ENCODE peak calls at places on chromosomes 4 and X, in five cellular contexts. K is neural progenitor cell, M is IMR-90, C is H9, X is astrocyte. Q is an unnamed sample.

GRCh38 chrX:154022716-154023115 is 3.0 kb upstream of the IRAK1 start:
- DNase-seq in X (no peak), M (no peak), C (no peak), K (no peak), Q (no peak)

GRCh38 chr4:186514271-186514950 is 41.0 kb downstream of the MTNR1A start:
- DNase-seq in M (peak), X (no peak), K (no peak), C (no peak), Q (no peak)

GRCh38 chr4:152534541-152535231 is 1.2 kb downstream of the FBXW7 start:
- DNase-seq in X (peak), M (no peak), C (peak), K (peak), Q (peak)

GRCh38 chr4:26110493-26110892 is 196.5 kb downstream of the SMIM20 start:
- DNase-seq in X (no peak), M (no peak), K (no peak), C (no peak), Q (no peak)

GRCh38 chr4:176818531-176818930 is 25.8 kb upstream of the VEGFC start:
- DNase-seq in X (no peak), M (peak), C (no peak), K (no peak), Q (peak)

GRCh38 chrX:130413415-130413814 is 11.6 kb downstream of the RBMX2 start:
- DNase-seq in C (no peak), X (no peak), K (no peak), M (no peak), Q (no peak)

GRCh38 chr4:151114986-151115385 is 15.6 kb downstream of the RPS3A start:
- DNase-seq in M (peak), C (no peak), K (no peak), X (peak), Q (peak)

GRCh38 chrX:119726900-119727555 is 31.4 kb upstream of the SOWAHD start:
- DNase-seq in X (no peak), K (no peak), C (no peak), M (no peak), Q (no peak)

GRCh38 chr4:1910643-1911042 is 39.5 kb downstream of the NSD2 start:
- DNase-seq in M (peak), K (peak), C (peak), X (peak), Q (peak)

GRCh38 chr4:48913346-48913745 is 6.8 kb upstream of the OCIAD2 start:
- DNase-seq in M (peak), K (no peak), C (no peak), X (peak), Q (peak)

GRCh38 chr4:24980064-24980690 is 50.6 kb downstream of the LGI2 start:
- DNase-seq in C (peak), K (peak), X (peak), M (peak), Q (peak)

GRCh38 chrX:148771440-148771839 is 271.0 kb downstream of the AFF2 start:
- DNase-seq in K (no peak), X (no peak), M (no peak), C (no peak), Q (no peak)

GRCh38 chr4:104901438-104901837 is 245.2 kb upstream of the TET2 start:
- DNase-seq in M (no peak), K (peak), X (peak), C (peak), Q (peak)

GRCh38 chr4:184269879-184270430 is 52.3 kb upstream of the ENPP6 start:
- DNase-seq in K (no peak), X (no peak), C (peak), M (no peak), Q (no peak)

GRCh38 chrX:44431206-44431605 is 87.7 kb upstream of the EFHC2 start:
- DNase-seq in C (no peak), K (no peak), M (peak), X (peak), Q (peak)

GRCh38 chr4:24794916-24795665 is at the start of gene SOD3:
- DNase-seq in K (peak), C (peak), M (peak), X (peak), Q (peak)

GRCh38 chr4:145034727-145035211 is 63.2 kb downstream of the ANAPC10 start:
- DNase-seq in C (no peak), K (no peak), X (peak), M (peak), Q (peak)

GRCh38 chr4:45939056-45939455 is 184.8 kb downstream of the GABRG1 start:
- DNase-seq in C (no peak), K (no peak), M (no peak), X (no peak), Q (no peak)

GRCh38 chrX:155070038-155070437 is 898 bp downstream of the CMC4 start:
- DNase-seq in M (no peak), C (no peak), K (peak), X (no peak), Q (no peak)

GRCh38 chr4:2362286-2363055 is 56.0 kb downstream of the ZFYVE28 start:
- DNase-seq in X (no peak), M (no peak), K (no peak), C (no peak), Q (no peak)

GRCh38 chr4:85474818-85475630 is at the start of gene ARHGAP24:
- DNase-seq in C (peak), X (peak), M (peak), K (peak), Q (peak)

GRCh38 chr4:167802463-167803212 is 289.7 kb upstream of the ANXA10 start:
- DNase-seq in X (no peak), C (no peak), M (no peak), K (no peak), Q (no peak)

GRCh38 chr4:152094851-152095700 is 334.3 kb upstream of the GATB start:
- DNase-seq in M (peak), K (no peak), C (no peak), X (peak), Q (peak)

GRCh38 chr4:89434364-89434988 is 126.9 kb upstream of the GPRIN3 start:
- DNase-seq in M (peak), C (no peak), X (peak), K (peak), Q (peak)

GRCh38 chr4:108030332-108030731 is 40.6 kb downstream of the HADH start:
- DNase-seq in X (peak), K (peak), C (peak), M (peak), Q (peak)

GRCh38 chr4:83019794-83020497 is 9.3 kb upstream of the LIN54 start:
- DNase-seq in M (no peak), K (no peak), X (no peak), C (no peak), Q (no peak)

GRCh38 chr4:124433044-124433443 is 279.5 kb downstream of the ANKRD50 start:
- DNase-seq in C (no peak), K (no peak), X (no peak), M (no peak), Q (no peak)

GRCh38 chr4:153758688-153759406 is 977 bp downstream of the RNF175 start:
- DNase-seq in K (no peak), M (no peak), C (no peak), X (no peak), Q (no peak)

GRCh38 chrX:10108288-10108687 is 48.5 kb upstream of the CLCN4 start:
- DNase-seq in X (no peak), C (no peak), M (no peak), K (no peak), Q (no peak)

GRCh38 chr4:140308366-140309123 is 64.9 kb upstream of the SCOC start:
- DNase-seq in K (no peak), X (peak), C (no peak), M (peak), Q (peak)

GRCh38 chr4:82721819-82722423 is 76.7 kb downstream of the SCD5 start:
- DNase-seq in C (no peak), K (peak), X (peak), M (peak), Q (peak)

GRCh38 chrX:22800806-22801205 is 199.0 kb upstream of the DDX53 start:
- DNase-seq in M (no peak), K (no peak), X (peak), C (no peak), Q (peak)

GRCh38 chrX:10773318-10773717 is 152.9 kb upstream of the MID1 start:
- DNase-seq in M (no peak), K (no peak), C (no peak), X (no peak), Q (no peak)

GRCh38 chrX:20372533-20372932 is 105.8 kb upstream of the RPS6KA3 start:
- DNase-seq in C (no peak), M (no peak), K (no peak), X (peak), Q (peak)

GRCh38 chr4:139300431-139301142 is 718 bp upstream of the NAA15 start:
- DNase-seq in K (peak), X (peak), M (peak), C (no peak), Q (peak)

GRCh38 chr4:61175495-61175894 is 24.6 kb upstream of the ADGRL3 start:
- DNase-seq in C (no peak), K (no peak), X (no peak), M (no peak), Q (no peak)

GRCh38 chr4:57628004-57628403 is 517.8 kb upstream of the IGFBP7 start:
- DNase-seq in M (no peak), K (no peak), X (no peak), C (no peak), Q (no peak)

GRCh38 chr4:27194599-27194998 is 334.0 kb downstream of the STIM2 start:
- DNase-seq in K (no peak), C (no peak), X (no peak), M (no peak), Q (no peak)

GRCh38 chrX:82945332-82945731 is 562.8 kb upstream of the POU3F4 start:
- DNase-seq in C (no peak), X (no peak), K (no peak), M (no peak), Q (no peak)
- TF ChIP-seq CTCF in C (peak), X (no peak), K (no peak), M (no peak), Q (no peak)

GRCh38 chr4:19940861-19941260 is 310.8 kb upstream of the SLIT2 start:
- DNase-seq in C (no peak), M (no peak), K (no peak), X (no peak), Q (no peak)

GRCh38 chr4:19945501-19945900 is 306.2 kb upstream of the SLIT2 start:
- DNase-seq in M (peak), C (no peak), X (no peak), K (no peak), Q (no peak)

GRCh38 chr4:19944251-19944650 is 307.5 kb upstream of the SLIT2 start:
- DNase-seq in X (no peak), C (no peak), K (no peak), M (no peak), Q (no peak)

GRCh38 chr4:19944806-19945205 is 306.9 kb upstream of the SLIT2 start:
- DNase-seq in K (peak), M (no peak), X (no peak), C (no peak), Q (no peak)

GRCh38 chr4:19941434-19941833 is 310.3 kb upstream of the SLIT2 start:
- DNase-seq in K (no peak), X (peak), M (no peak), C (no peak), Q (no peak)
- H2AFZ ChIP-seq in K (no peak), X (no peak), M (no peak), C (no peak), Q (no peak)

GRCh38 chr4:80074059-80074458 is 1.0 kb upstream of the ANTXR2 start:
- DNase-seq in X (no peak), K (no peak), C (no peak), M (no peak), Q (no peak)
- TF ChIP-seq CTCF in X (no peak), K (no peak), C (no peak), M (no peak), Q (no peak)

DNA sequence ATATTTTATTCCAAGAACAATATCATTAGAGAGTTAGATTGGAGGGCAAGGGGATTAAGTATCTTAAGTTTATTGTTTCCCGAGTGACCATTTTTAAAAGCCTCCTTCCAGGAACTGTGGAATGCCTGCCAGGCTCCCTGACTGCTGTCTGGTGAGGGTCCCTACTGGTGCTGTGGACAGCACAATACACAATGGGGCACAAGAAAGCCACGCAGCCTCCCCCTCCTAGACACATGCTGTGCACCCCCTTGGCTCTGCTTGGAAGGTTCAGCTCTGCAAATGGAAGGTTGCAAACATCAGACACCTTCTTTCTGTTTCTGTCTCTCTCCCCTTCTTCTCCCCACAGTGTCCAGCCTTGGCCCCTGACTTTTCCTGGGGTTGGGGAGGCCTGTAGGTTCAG is 153.2 kb downstream of the SHROOM3 start:
- DNase-seq in M (no peak), C (peak), K (peak), X (no peak), Q (no peak)
- H2AFZ ChIP-seq in M (peak), C (no peak), K (no peak), X (no peak), Q (no peak)

GRCh38 chr4:41200486-41201017 is 13.8 kb downstream of the APBB2 start:
- DNase-seq in C (no peak), M (no peak), K (no peak), X (no peak), Q (no peak)
- TF ChIP-seq CTCF in C (no peak), M (no peak), K (no peak), X (no peak), Q (no peak)

DNA sequence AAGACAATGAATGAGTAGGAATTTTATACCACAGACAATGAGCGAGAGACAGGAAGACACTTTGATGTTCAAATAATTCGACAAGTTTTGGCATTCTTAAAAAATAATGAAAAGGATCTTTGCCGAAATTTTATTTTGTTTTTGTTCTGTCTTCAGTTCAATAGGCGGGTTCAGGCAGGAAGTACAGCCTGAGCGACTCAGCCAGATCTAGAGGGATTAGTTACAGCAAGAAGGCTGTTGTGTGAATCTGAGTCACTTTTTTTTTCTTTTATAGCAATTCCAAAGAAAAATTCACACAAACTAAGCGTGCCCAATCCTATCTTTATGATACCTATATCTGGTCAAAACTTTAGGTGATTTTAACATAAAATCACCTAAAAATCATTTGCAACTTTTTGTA is 505.4 kb upstream of the FAM241A start:
- DNase-seq in M (peak), C (no peak), K (peak), X (peak), Q (no peak)
- H2AFZ ChIP-seq in M (no peak), C (no peak), K (no peak), X (no peak), Q (no peak)

GRCh38 chrX:71909956-71910355 is 689 bp upstream of the NHSL2 start:
- DNase-seq in X (no peak), C (peak), K (peak), M (no peak), Q (peak)
- TF ChIP-seq CTCF in X (peak), C (peak), K (peak), M (no peak), Q (peak)

DNA sequence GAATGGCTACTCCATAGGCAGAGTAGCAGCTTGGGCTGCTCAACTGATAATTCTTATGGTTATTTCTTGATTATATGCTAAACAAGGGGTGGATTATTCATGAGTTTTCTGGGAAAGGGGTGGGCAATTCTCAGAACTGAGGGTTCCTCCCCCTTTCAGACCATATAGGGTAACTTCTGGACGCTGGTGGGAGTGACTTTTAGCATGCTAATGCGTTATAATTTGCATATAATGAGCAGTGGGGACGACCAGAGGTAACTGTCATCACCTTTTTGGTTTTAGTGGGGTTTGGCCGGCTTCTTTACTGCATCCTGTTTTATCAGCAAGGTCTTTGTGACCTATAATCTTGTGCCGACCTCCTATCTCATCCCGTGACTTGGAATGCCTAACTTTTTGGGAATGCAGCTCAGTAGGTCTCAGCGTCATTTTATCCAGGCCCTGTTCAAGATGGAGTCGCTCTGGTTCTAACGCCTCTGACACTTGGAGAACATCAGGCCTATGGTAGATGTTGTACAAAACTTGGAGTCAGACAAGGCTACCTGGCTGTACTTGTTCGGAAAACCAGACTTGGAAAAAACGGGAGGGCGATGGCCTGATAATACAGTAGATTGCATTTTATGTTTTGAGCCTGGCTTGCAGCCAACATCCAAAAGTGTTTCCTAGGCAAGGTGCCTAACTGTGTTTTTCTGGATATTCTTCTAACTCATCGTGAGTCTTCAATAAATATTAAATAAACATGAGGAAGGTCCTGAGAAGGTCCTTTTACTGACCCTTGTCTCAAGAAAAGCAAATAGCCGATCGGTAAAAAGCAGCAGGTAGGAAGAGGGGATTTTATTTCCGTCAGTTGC is 1.8 kb upstream of the TMEM164 start:
- DNase-seq in X (no peak), K (no peak), M (no peak), C (no peak), Q (no peak)
- H2AFZ ChIP-seq in X (no peak), K (no peak), M (no peak), C (no peak), Q (no peak)

GRCh38 chr4:8428288-8429097 is 12.0 kb downstream of the ACOX3 start:
- DNase-seq in X (peak), M (peak), C (peak), K (peak), Q (peak)
- TF ChIP-seq CTCF in X (peak), M (peak), C (peak), K (peak), Q (peak)

DNA sequence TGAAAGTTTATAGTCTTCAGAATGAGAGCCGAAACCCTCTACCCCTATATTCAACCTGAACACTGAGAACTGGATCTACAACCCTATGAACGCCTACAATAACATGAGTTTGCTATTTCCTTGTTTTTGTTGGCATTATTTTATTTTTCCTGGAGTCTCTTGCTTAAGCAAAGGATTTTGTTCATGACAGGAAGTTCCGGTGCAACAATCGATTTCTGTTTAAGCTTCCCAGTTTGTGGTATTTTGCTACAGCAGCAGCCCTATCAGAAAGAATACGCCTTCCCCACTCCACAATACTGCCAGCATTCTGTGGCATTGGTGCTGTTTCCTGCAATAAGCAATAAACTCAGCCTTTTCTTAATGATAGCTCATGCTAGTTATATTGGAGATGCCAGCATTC is 60.9 kb downstream of the NPY5R start:
- DNase-seq in C (no peak), K (no peak), X (no peak), M (no peak), Q (no peak)
- H2AFZ ChIP-seq in C (peak), K (peak), X (no peak), M (no peak), Q (no peak)

Q was measured in fibroblast of lung.